ENCODE peak calls at places on chromosomes 7 and 10, in ten cellular contexts. M is NCI-H1092 treated with DMSO at 0.1 percent for 48 hours; X is aorta; C is left kidney; L is Daoy; R is activated CD4-positive, alpha-beta T cell treated with anti-CD3 and anti-CD28 coated beads for 36 hours; W is kidney glomerular epithelial cell; P is MCF 10A; Y is NCI-H1436; A is mucosa of gallbladder. N is an unnamed sample.

GRCh38 chr10:33333260-33334169 is 952 bp downstream of the NRP1 start:
- DNase-seq in M (no peak), A (peak), P (peak), W (peak), X (no peak), C (peak), R (peak), L (peak), Y (no peak), N (no peak)

GRCh38 chr10:32952541-32953276 is 5.3 kb downstream of the ITGB1 start:
- DNase-seq in X (no peak), P (no peak), A (no peak), R (no peak), L (no peak), C (no peak), M (no peak), W (no peak), Y (no peak), N (no peak)

GRCh38 chr7:3835102-3835501 is 534.0 kb downstream of the SDK1 start:
- DNase-seq in W (no peak), P (peak), R (no peak), C (peak), L (peak), A (no peak), M (no peak), Y (no peak), X (no peak), N (no peak)

GRCh38 chr7:7719235-7719634 is 828 bp upstream of the RPA3 start:
- DNase-seq in A (no peak), C (no peak), M (peak), Y (peak), R (peak), L (peak), X (no peak), P (peak), W (peak), N (peak)

GRCh38 chr7:132656846-132657776 is 80.8 kb upstream of the PLXNA4 start:
- DNase-seq in P (peak), C (no peak), L (peak), R (peak), Y (no peak), X (no peak), M (peak), W (no peak), A (no peak), N (peak)

GRCh38 chr7:20260219-20260618 is 43.0 kb upstream of the MACC1 start:
- DNase-seq in R (no peak), L (peak), W (no peak), P (no peak), C (no peak), A (no peak), Y (no peak), M (no peak), X (no peak), N (no peak)

GRCh38 chr7:137734221-137734620 is 112.6 kb downstream of the DGKI start:
- DNase-seq in R (no peak), W (no peak), P (no peak), X (no peak), L (no peak), C (no peak), A (no peak), M (no peak), Y (no peak), N (no peak)

GRCh38 chr7:136857573-136857972 is 10.9 kb upstream of the CHRM2 start:
- DNase-seq in R (no peak), P (peak), X (no peak), W (peak), M (no peak), L (no peak), A (no peak), Y (no peak), C (peak), N (no peak)

GRCh38 chr7:2009541-2010001 is 223.2 kb downstream of the MAD1L1 start:
- DNase-seq in M (no peak), W (no peak), R (no peak), L (no peak), X (peak), Y (no peak), A (no peak), C (no peak), P (no peak), N (no peak)

GRCh38 chr10:109866995-109867635 is 56.2 kb downstream of the XPNPEP1 start:
- DNase-seq in C (no peak), A (no peak), W (peak), L (no peak), M (no peak), R (no peak), X (no peak), P (no peak), Y (no peak), N (no peak)

GRCh38 chr10:53023411-53023810 is 250.8 kb upstream of the MBL2 start:
- DNase-seq in R (no peak), C (peak), W (no peak), X (no peak), P (no peak), A (no peak), Y (no peak), M (no peak), L (no peak), N (no peak)

GRCh38 chr10:78966844-78967488 is 101.8 kb upstream of the ZMIZ1 start:
- DNase-seq in R (no peak), P (no peak), Y (no peak), W (no peak), L (no peak), A (no peak), X (peak), C (no peak), M (no peak), N (no peak)

GRCh38 chr10:818010-818409 is 113.5 kb downstream of the LARP4B start:
- DNase-seq in C (no peak), X (no peak), W (no peak), L (no peak), Y (no peak), A (no peak), M (no peak), P (no peak), R (no peak), N (no peak)

GRCh38 chr7:36430171-36430570 is 40.5 kb downstream of the ANLN start:
- DNase-seq in R (no peak), W (no peak), M (no peak), Y (no peak), P (no peak), C (no peak), L (no peak), X (no peak), A (no peak), N (no peak)

GRCh38 chr10:16049050-16049449 is 188.7 kb upstream of the MINDY3 start:
- DNase-seq in W (no peak), P (peak), L (peak), R (no peak), X (no peak), A (no peak), Y (no peak), M (no peak), C (no peak), N (no peak)

GRCh38 chr7:138400400-138400886 is 59.6 kb upstream of the TRIM24 start:
- DNase-seq in Y (no peak), A (no peak), W (no peak), L (peak), P (no peak), C (no peak), M (no peak), X (no peak), R (no peak), N (no peak)

N was measured in NCI-H2171 treated with DMSO at 0.1 percent for 48 hours.